ENCODE peak calls at places on chromosomes 2 and 18, in six cellular contexts. O, D, W, C, E and Z are unnamed samples.

GRCh38 chr2:85988914-85989270 is 100.1 kb upstream of the ST3GAL5 start:
- DNase-seq in W (no peak), E (no peak), O (no peak), D (peak; percentile 44), C (no peak), Z (no peak)

GRCh38 chr2:51718881-51719280 is 686.9 kb upstream of the NRXN1 start:
- DNase-seq in E (no peak), C (no peak), D (no peak), O (peak; percentile 17), W (no peak), Z (no peak)

GRCh38 chr18:30352551-30353168 is 689.9 kb downstream of the DSC3 start:
- DNase-seq in O (no peak), W (no peak), E (no peak), C (no peak), D (no peak), Z (no peak)

GRCh38 chr18:23982154-23983071 is 32.1 kb upstream of the TTC39C start:
- DNase-seq in W (no peak), D (no peak), C (peak; percentile 59), O (peak; percentile 75), E (no peak), Z (peak; percentile 82)

GRCh38 chr2:127196998-127197397 is 23.1 kb downstream of the CYP27C1 start:
- DNase-seq in E (peak; percentile 14), C (no peak), O (no peak), W (no peak), D (no peak), Z (no peak)

GRCh38 chr2:150625300-150625699 is 137.8 kb upstream of the RND3 start:
- DNase-seq in E (no peak), W (no peak), C (peak; percentile 66), D (no peak), O (peak; percentile 44), Z (no peak)

GRCh38 chr2:217995741-217996141 is 7.1 kb downstream of the TNS1 start:
- DNase-seq in O (no peak), C (peak; percentile 42), W (no peak), D (no peak), E (no peak), Z (no peak)

GRCh38 chr2:156333274-156333950 is 891 bp upstream of the NR4A2 start:
- DNase-seq in D (no peak), W (no peak), O (no peak), E (peak; percentile 67), C (no peak), Z (peak; percentile 78)

GRCh38 chr2:74544634-74545033 is 9.1 kb downstream of the LOXL3 start:
- DNase-seq in E (no peak), O (no peak), D (peak; percentile 10), W (no peak), C (no peak), Z (no peak)

GRCh38 chr2:128437181-128437520 is 118.5 kb upstream of the HS6ST1 start:
- DNase-seq in O (no peak), E (no peak), D (peak; percentile 51), C (no peak), W (no peak), Z (peak; percentile 60)

GRCh38 chr2:46649004-46649403 is 169.6 kb downstream of the TMEM247 start:
- DNase-seq in E (no peak), C (no peak), D (no peak), W (no peak), O (no peak), Z (no peak)

GRCh38 chr2:172288603-172289002 is 138.8 kb upstream of the ITGA6 start:
- DNase-seq in D (no peak), W (peak; percentile 37), O (peak; percentile 47), E (no peak), C (peak; percentile 70), Z (no peak)

GRCh38 chr18:50398947-50399346 is 24.1 kb downstream of the SKA1 start:
- DNase-seq in E (no peak), O (no peak), C (no peak), D (no peak), W (no peak), Z (no peak)

GRCh38 chr2:172442072-172442895 is 14.9 kb downstream of the ITGA6 start:
- DNase-seq in E (no peak), D (no peak), O (peak; percentile 97), W (peak; percentile 27), C (peak; percentile 97), Z (no peak)

GRCh38 chr18:2967357-2967756 is 45.6 kb downstream of the LPIN2 start:
- DNase-seq in E (no peak), C (no peak), O (no peak), W (no peak), D (no peak), Z (no peak)

GRCh38 chr2:3682811-3683210 is 20.6 kb upstream of the DCDC2C start:
- DNase-seq in D (no peak), C (no peak), O (no peak), W (no peak), E (no peak), Z (no peak)